ENCODE peak calls at places on chromosome 10, in ten cellular contexts. L is SHP77, D is PC-9, O is iPS-NIHi11, F is left ventricle myocardium superior, W is caudate nucleus, N is cardiac muscle cell, T is cardiac fibroblast, P is NCI-H1092, A is activated T-helper 1 cell treated with Interleukin-2 at 50 U/mL for 16 hours. X is an unnamed sample.

GRCh38 chr10:77844177-77844576 is 82.4 kb downstream of the DLG5 start:
- DNase-seq in L (no peak), D (no peak), O (no peak), F (no peak), W (no peak), N (no peak), T (no peak), P (no peak), A (no peak), X (no peak)

GRCh38 chr10:29023678-29024077 is 265.2 kb upstream of the LYZL1 start:
- DNase-seq in L (no peak), D (peak), O (no peak), F (no peak), W (no peak), N (no peak), T (no peak), P (no peak), A (no peak), X (no peak)

GRCh38 chr10:5910323-5911100 is 20.5 kb downstream of the FBH1 start:
- DNase-seq in L (no peak), D (no peak), O (no peak), F (peak), W (no peak), N (no peak), T (no peak), P (no peak), A (no peak), X (no peak)

GRCh38 chr10:70283445-70284399 is at the start of gene NPFFR1:
- DNase-seq in L (no peak), D (no peak), O (peak), F (peak), W (no peak), N (peak), T (no peak), P (peak), A (no peak), X (no peak)

GRCh38 chr10:27742926-27743735 is 2.5 kb downstream of the MKX start:
- DNase-seq in L (no peak), D (no peak), O (peak), F (peak), W (no peak), N (peak), T (no peak), P (no peak), A (no peak), X (no peak)

GRCh38 chr10:69004821-69005220 is 16.2 kb downstream of the KIFBP start:
- DNase-seq in L (no peak), D (peak), O (no peak), F (no peak), W (no peak), N (no peak), T (peak), P (no peak), A (no peak), X (peak)

GRCh38 chr10:60967854-60968484 is 24.0 kb upstream of the RHOBTB1 start:
- DNase-seq in L (no peak), D (no peak), O (no peak), F (no peak), W (no peak), N (no peak), T (no peak), P (no peak), A (no peak), X (no peak)

GRCh38 chr10:120953897-120954296 is 102.7 kb downstream of the WDR11 start:
- DNase-seq in L (no peak), D (no peak), O (no peak), F (no peak), W (no peak), N (no peak), T (no peak), P (no peak), A (no peak), X (no peak)

GRCh38 chr10:79038841-79039201 is 29.9 kb upstream of the ZMIZ1 start:
- DNase-seq in L (no peak), D (no peak), O (peak), F (no peak), W (no peak), N (peak), T (peak), P (no peak), A (no peak), X (no peak)

GRCh38 chr10:85280014-85280413 is 951.6 kb downstream of the CCSER2 start:
- DNase-seq in L (no peak), D (no peak), O (no peak), F (no peak), W (no peak), N (no peak), T (no peak), P (no peak), A (no peak), X (no peak)

GRCh38 chr10:43075612-43076003 is 1.3 kb upstream of the RET start:
- DNase-seq in L (peak), D (no peak), O (peak), F (peak), W (no peak), N (no peak), T (no peak), P (no peak), A (no peak), X (no peak)

GRCh38 chr10:95755511-95756004 is 405 bp upstream of the ENTPD1 start:
- DNase-seq in L (no peak), D (no peak), O (peak), F (peak), W (no peak), N (peak), T (no peak), P (no peak), A (no peak), X (peak)

GRCh38 chr10:35089641-35090161 is 440 bp downstream of the CUL2 start:
- DNase-seq in L (no peak), D (no peak), O (peak), F (no peak), W (no peak), N (peak), T (peak), P (no peak), A (no peak), X (no peak)

GRCh38 chr10:4683137-4683536 is 142.9 kb upstream of the AKR1E2 start:
- DNase-seq in L (no peak), D (no peak), O (no peak), F (no peak), W (no peak), N (no peak), T (no peak), P (no peak), A (no peak), X (no peak)

GRCh38 chr10:96124230-96125141 is 5.6 kb upstream of the ZNF518A start:
- DNase-seq in L (peak), D (peak), O (peak), F (no peak), W (no peak), N (peak), T (peak), P (no peak), A (no peak), X (peak)

GRCh38 chr10:1267148-1267547 is 211.0 kb downstream of the WDR37 start:
- DNase-seq in L (no peak), D (no peak), O (no peak), F (no peak), W (no peak), N (no peak), T (no peak), P (no peak), A (no peak), X (no peak)

GRCh38 chr10:21092683-21093524 is 195.8 kb upstream of the NEBL start:
- DNase-seq in L (no peak), D (no peak), O (no peak), F (no peak), W (no peak), N (no peak), T (peak), P (no peak), A (no peak), X (no peak)

GRCh38 chr10:72238392-72239175 is 22.5 kb upstream of the ASCC1 start:
- DNase-seq in L (no peak), D (no peak), O (no peak), F (no peak), W (no peak), N (no peak), T (no peak), P (no peak), A (no peak), X (no peak)

GRCh38 chr10:131186547-131187253 is 124.8 kb downstream of the TCERG1L start:
- DNase-seq in L (no peak), D (no peak), O (no peak), F (no peak), W (no peak), N (no peak), T (no peak), P (no peak), A (no peak), X (no peak)

GRCh38 chr10:89346264-89346971 is 18.6 kb downstream of the IFIT3 start:
- DNase-seq in L (no peak), D (peak), O (peak), F (no peak), W (no peak), N (no peak), T (peak), P (no peak), A (no peak), X (peak)

GRCh38 chr10:133422223-133422820 is 2.1 kb downstream of the SPRN start:
- DNase-seq in L (no peak), D (no peak), O (peak), F (no peak), W (no peak), N (no peak), T (no peak), P (no peak), A (no peak), X (no peak)

GRCh38 chr10:119608316-119609155 is 11.8 kb upstream of the TIAL1 start:
- DNase-seq in L (peak), D (peak), O (peak), F (peak), W (no peak), N (peak), T (no peak), P (no peak), A (peak), X (peak)

GRCh38 chr10:22913474-22914092 is 14.3 kb upstream of the ARMC3 start:
- DNase-seq in L (no peak), D (no peak), O (no peak), F (no peak), W (no peak), N (no peak), T (no peak), P (no peak), A (no peak), X (no peak)

GRCh38 chr10:43395571-43396060 is 13.4 kb downstream of the HNRNPF start:
- DNase-seq in L (no peak), D (no peak), O (no peak), F (no peak), W (no peak), N (no peak), T (no peak), P (no peak), A (peak), X (peak)

GRCh38 chr10:90587081-90587491 is 270.8 kb downstream of the HTR7 start:
- DNase-seq in L (no peak), D (peak), O (no peak), F (no peak), W (no peak), N (no peak), T (peak), P (no peak), A (no peak), X (no peak)

GRCh38 chr10:78927257-78927995 is 141.3 kb upstream of the ZMIZ1 start:
- DNase-seq in L (peak), D (peak), O (no peak), F (no peak), W (no peak), N (no peak), T (no peak), P (no peak), A (no peak), X (no peak)

GRCh38 chr10:61612009-61612408 is 50.7 kb upstream of the CABCOCO1 start:
- DNase-seq in L (no peak), D (no peak), O (no peak), F (peak), W (no peak), N (no peak), T (no peak), P (no peak), A (no peak), X (no peak)

GRCh38 chr10:10418397-10418796 is 599.3 kb upstream of the CELF2 start:
- DNase-seq in L (no peak), D (no peak), O (no peak), F (no peak), W (no peak), N (no peak), T (no peak), P (no peak), A (no peak), X (no peak)

GRCh38 chr10:114631678-114632417 is 26.2 kb downstream of the ABLIM1 start:
- DNase-seq in L (no peak), D (peak), O (peak), F (peak), W (no peak), N (peak), T (peak), P (no peak), A (no peak), X (no peak)

GRCh38 chr10:102555781-102556328 is 52.1 kb downstream of the SUFU start:
- DNase-seq in L (no peak), D (no peak), O (no peak), F (no peak), W (no peak), N (no peak), T (peak), P (no peak), A (no peak), X (peak)

GRCh38 chr10:119395287-119396007 is 147.1 kb downstream of the RGS10 start:
- DNase-seq in L (no peak), D (no peak), O (peak), F (peak), W (no peak), N (no peak), T (peak), P (no peak), A (no peak), X (peak)

GRCh38 chr10:110843031-110843430 is 28.7 kb upstream of the PDCD4 start:
- DNase-seq in L (no peak), D (no peak), O (no peak), F (no peak), W (no peak), N (no peak), T (no peak), P (no peak), A (no peak), X (no peak)

GRCh38 chr10:80741278-80741677 is 203.6 kb downstream of the SH2D4B start:
- DNase-seq in L (no peak), D (no peak), O (no peak), F (no peak), W (no peak), N (no peak), T (no peak), P (no peak), A (no peak), X (no peak)

GRCh38 chr10:31962826-31963597 is 34.4 kb upstream of the ARHGAP12 start:
- DNase-seq in L (no peak), D (peak), O (no peak), F (no peak), W (no peak), N (no peak), T (no peak), P (no peak), A (no peak), X (no peak)

GRCh38 chr10:49153971-49154370 is 20.1 kb upstream of the FAM170B start:
- DNase-seq in L (no peak), D (no peak), O (no peak), F (no peak), W (no peak), N (no peak), T (no peak), P (no peak), A (no peak), X (no peak)

GRCh38 chr10:117987242-117987909 is 59.4 kb downstream of the RAB11FIP2 start:
- DNase-seq in L (no peak), D (no peak), O (no peak), F (no peak), W (no peak), N (no peak), T (no peak), P (no peak), A (no peak), X (no peak)

GRCh38 chr10:114879093-114879492 is 57.5 kb downstream of the FHIP2A start:
- DNase-seq in L (no peak), D (no peak), O (no peak), F (no peak), W (no peak), N (no peak), T (peak), P (no peak), A (no peak), X (no peak)

X was measured in dermis microvascular lymphatic vessel endothelial cell.